ENCODE peak calls at places on chromosome 9, in nine cellular contexts. O is EL; X is anterior cingulate cortex; C is GM10248; W is T-cell; M is mammary epithelial cell; T is fibroblast of the aortic adventitia; B is activated naive CD4-positive, alpha-beta T cell; Y is left colon. D is an unnamed sample.

GRCh38 chr9:27033815-27034403 is 28.4 kb upstream of the LRRC19 start:
- DNase-seq in M (peak; percentile 41), Y (peak; percentile 71), T (peak; percentile 58), C (peak; percentile 57), W (peak; percentile 24), O (peak; percentile 53), X (peak; percentile 31), B (no peak), D (no peak)

GRCh38 chr9:73233359-73233758 is 81.7 kb downstream of the ANXA1 start:
- DNase-seq in O (no peak), Y (no peak), X (no peak), C (no peak), B (no peak), M (no peak), T (no peak), W (no peak), D (no peak)

GRCh38 chr9:20854444-20854843 is 170.4 kb downstream of the FOCAD start:
- DNase-seq in X (no peak), W (no peak), C (no peak), Y (no peak), M (no peak), B (no peak), O (peak; percentile 45), T (no peak), D (no peak)

GRCh38 chr9:114207034-114207815 is 51.9 kb downstream of the COL27A1 start:
- DNase-seq in O (peak; percentile 72), Y (peak; percentile 33), W (no peak), M (peak; percentile 37), X (no peak), B (no peak), C (no peak), T (no peak), D (no peak)

GRCh38 chr9:28810375-28811075 is 1237.2 kb upstream of the C9orf72 start:
- DNase-seq in Y (no peak), C (no peak), M (peak; percentile 87), B (no peak), T (peak; percentile 14), O (no peak), X (no peak), W (no peak), D (no peak)

GRCh38 chr9:84146893-84147705 is 166.5 kb downstream of the RMI1 start:
- DNase-seq in Y (no peak), O (peak; percentile 8), M (no peak), W (no peak), X (no peak), C (no peak), B (no peak), T (no peak), D (no peak)

GRCh38 chr9:124219290-124219605 is 38.5 kb upstream of the NEK6 start:
- DNase-seq in C (no peak), O (no peak), M (no peak), W (no peak), T (no peak), X (no peak), Y (no peak), B (no peak), D (no peak)

GRCh38 chr9:93189369-93190132 is 5.6 kb downstream of the WNK2 start:
- DNase-seq in C (no peak), Y (no peak), B (no peak), T (no peak), M (no peak), W (no peak), O (no peak), X (no peak), D (no peak)

GRCh38 chr9:116877072-116877471 is 190.0 kb downstream of the TRIM32 start:
- DNase-seq in M (no peak), Y (no peak), W (no peak), B (no peak), T (no peak), C (no peak), X (no peak), O (no peak), D (no peak)

GRCh38 chr9:28696960-28697359 is 1123.7 kb upstream of the C9orf72 start:
- DNase-seq in Y (no peak), T (no peak), X (no peak), C (no peak), W (no peak), B (no peak), M (no peak), O (no peak), D (no peak)

GRCh38 chr9:18707489-18708210 is 233.7 kb downstream of the ADAMTSL1 start:
- DNase-seq in M (no peak), X (no peak), Y (no peak), C (no peak), T (peak; percentile 69), W (no peak), O (no peak), B (no peak), D (no peak)

GRCh38 chr9:21616082-21616778 is 134.1 kb upstream of the IFNE start:
- DNase-seq in Y (no peak), W (no peak), M (peak; percentile 94), X (no peak), O (peak; percentile 96), T (peak; percentile 92), B (no peak), C (no peak), D (no peak)

GRCh38 chr9:89863837-89864236 is 259.0 kb downstream of the GADD45G start:
- DNase-seq in W (no peak), M (no peak), O (no peak), B (no peak), X (no peak), T (no peak), C (no peak), Y (no peak), D (peak; percentile 69)

GRCh38 chr9:38415846-38416245 is 8.4 kb downstream of the IGFBPL1 start:
- DNase-seq in T (no peak), Y (no peak), C (no peak), W (no peak), X (no peak), O (no peak), M (no peak), B (no peak), D (no peak)

GRCh38 chr9:134778841-134779411 is 101.7 kb upstream of the FCN2 start:
- DNase-seq in W (no peak), X (peak; percentile 11), M (peak; percentile 29), T (peak; percentile 67), O (peak; percentile 23), B (no peak), C (no peak), Y (peak; percentile 60), D (no peak)

GRCh38 chr9:121952611-121953010 is 140.5 kb downstream of the TTLL11 start:
- DNase-seq in B (no peak), T (no peak), Y (no peak), O (no peak), W (no peak), X (no peak), C (no peak), M (no peak), D (no peak)

GRCh38 chr9:120914953-120915352 is 11.6 kb downstream of the TRAF1 start:
- DNase-seq in X (no peak), T (no peak), B (no peak), Y (no peak), M (peak; percentile 90), C (no peak), O (peak; percentile 44), W (no peak), D (no peak)

GRCh38 chr9:2473691-2474090 is 147.9 kb upstream of the VLDLR start:
- DNase-seq in M (no peak), Y (no peak), X (no peak), B (no peak), O (no peak), T (no peak), C (no peak), W (no peak), D (no peak)

GRCh38 chr9:23342296-23342695 is 483.7 kb downstream of the ELAVL2 start:
- DNase-seq in X (no peak), W (no peak), M (peak; percentile 7), O (no peak), B (no peak), Y (no peak), T (peak; percentile 54), C (no peak), D (no peak)

GRCh38 chr9:114894801-114895433 is 35.5 kb downstream of the TNFSF8 start:
- DNase-seq in W (no peak), C (no peak), B (no peak), X (no peak), M (peak; percentile 88), T (peak; percentile 96), Y (no peak), O (peak; percentile 99), D (no peak)

GRCh38 chr9:6272229-6272597 is 56.0 kb upstream of the TPD52L3 start:
- DNase-seq in M (peak; percentile 87), B (no peak), O (peak; percentile 8), Y (no peak), T (peak; percentile 98), W (no peak), X (no peak), C (no peak), D (no peak)

GRCh38 chr9:76655121-76655531 is 109.1 kb upstream of the PCA3 start:
- DNase-seq in M (no peak), X (no peak), B (no peak), Y (no peak), O (peak; percentile 35), C (no peak), W (no peak), T (no peak), D (no peak)

GRCh38 chr9:70340572-70340971 is 73.9 kb downstream of the KLF9 start:
- DNase-seq in M (no peak), W (no peak), Y (no peak), C (peak; percentile 19), X (no peak), T (peak; percentile 74), B (no peak), O (peak; percentile 28), D (no peak)

GRCh38 chr9:128203842-128204551 is 818 bp downstream of the DNM1 start:
- DNase-seq in B (no peak), T (peak; percentile 37), W (no peak), Y (no peak), M (peak; percentile 8), O (peak; percentile 61), C (no peak), X (no peak), D (no peak)

GRCh38 chr9:127873886-127874285 is 3.6 kb downstream of the AK1 start:
- DNase-seq in O (no peak), W (no peak), B (no peak), M (no peak), X (peak; percentile 89), T (peak; percentile 76), Y (peak; percentile 64), C (no peak), D (no peak)

GRCh38 chr9:123364241-123364824 is 8.3 kb downstream of the CRB2 start:
- DNase-seq in C (no peak), T (peak; percentile 13), Y (no peak), W (no peak), X (peak; percentile 80), M (no peak), B (no peak), O (peak; percentile 26), D (no peak)

GRCh38 chr9:97954550-97954989 is 16.6 kb upstream of the HEMGN start:
- DNase-seq in M (peak; percentile 36), C (peak; percentile 70), W (peak; percentile 31), X (no peak), Y (peak; percentile 31), B (no peak), O (peak; percentile 18), T (peak; percentile 9), D (no peak)

GRCh38 chr9:101705135-101705661 is 33.2 kb downstream of the GRIN3A start:
- DNase-seq in W (peak; percentile 0), Y (peak; percentile 74), B (no peak), C (no peak), M (peak; percentile 19), X (peak; percentile 11), O (peak; percentile 16), T (no peak), D (no peak)

GRCh38 chr9:3948826-3949578 is 350.9 kb downstream of the GLIS3 start:
- DNase-seq in O (peak; percentile 77), T (peak; percentile 88), M (no peak), Y (no peak), X (no peak), W (no peak), C (no peak), B (no peak), D (no peak)

GRCh38 chr9:37036237-37037136 is 2.4 kb upstream of the PAX5 start:
- DNase-seq in O (peak; percentile 46), M (no peak), Y (peak; percentile 68), C (peak; percentile 59), B (no peak), W (no peak), T (peak; percentile 33), X (no peak), D (no peak)

GRCh38 chr9:16769291-16769690 is 101.2 kb downstream of the BNC2 start:
- DNase-seq in C (no peak), Y (no peak), B (no peak), M (no peak), W (no peak), T (no peak), X (no peak), O (no peak), D (no peak)